ENCODE peak calls at places on chromosomes 12 and 14, in eight cellular contexts. K is AG04449; O is CD8-positive, alpha-beta T cell; V is omental fat pad; P is activated B cell treated with CpG ODN at 0.5 μM for 24 hours; S is GM12865; Z is AG04450; G is astrocyte of the spinal cord. L is an unnamed sample.

GRCh38 chr12:102681309-102681708 is 200.9 kb upstream of the IGF1 start:
- DNase-seq in K (no peak), O (no peak), V (no peak), P (no peak), S (no peak), Z (no peak), G (no peak), L (no peak)

GRCh38 chr12:72307229-72307628 is 35.1 kb downstream of the TRHDE start:
- DNase-seq in K (no peak), O (no peak), V (no peak), P (no peak), S (no peak), Z (no peak), G (no peak), L (no peak)

GRCh38 chr12:30993766-30994165 is 67.2 kb downstream of the TSPAN11 start:
- DNase-seq in K (no peak), O (no peak), V (no peak), P (no peak), S (no peak), Z (no peak), G (no peak), L (no peak)

GRCh38 chr14:100102156-100102785 is 37.0 kb downstream of the EVL start:
- DNase-seq in K (no peak), O (no peak), V (no peak), P (no peak), S (no peak), Z (no peak), G (no peak), L (no peak)

GRCh38 chr14:27528328-27528727 is 930.5 kb upstream of the NOVA1 start:
- DNase-seq in K (no peak), O (no peak), V (no peak), P (no peak), S (no peak), Z (no peak), G (peak; percentile 30), L (no peak)

GRCh38 chr14:70640938-70641547 is 673 bp upstream of the TTC9 start:
- DNase-seq in K (no peak), O (peak; percentile 58), V (no peak), P (peak; percentile 51), S (peak; percentile 88), Z (peak; percentile 18), G (peak; percentile 15), L (no peak)

GRCh38 chr12:101076940-101077351 is 133.1 kb downstream of the SLC5A8 start:
- DNase-seq in K (peak; percentile 17), O (no peak), V (no peak), P (no peak), S (no peak), Z (no peak), G (no peak), L (no peak)

GRCh38 chr14:24207625-24208024 is 2.1 kb downstream of the TSSK4 start:
- DNase-seq in K (no peak), O (no peak), V (no peak), P (no peak), S (no peak), Z (no peak), G (no peak), L (no peak)

GRCh38 chr12:116172224-116172849 is 105.2 kb downstream of the MED13L start:
- DNase-seq in K (no peak), O (no peak), V (no peak), P (no peak), S (peak; percentile 64), Z (no peak), G (no peak), L (no peak)

GRCh38 chr12:18158774-18159557 is 69.0 kb upstream of the RERGL start:
- DNase-seq in K (no peak), O (peak; percentile 6), V (no peak), P (no peak), S (peak; percentile 48), Z (no peak), G (peak; percentile 19), L (no peak)

GRCh38 chr12:95216704-95217376 is 427 bp downstream of the FGD6 start:
- DNase-seq in K (no peak), O (no peak), V (no peak), P (no peak), S (peak; percentile 44), Z (no peak), G (no peak), L (no peak)

GRCh38 chr12:29158364-29158763 is 9.3 kb downstream of the FAR2 start:
- DNase-seq in K (no peak), O (no peak), V (no peak), P (no peak), S (no peak), Z (no peak), G (no peak), L (no peak)

GRCh38 chr12:67804168-67804567 is 155.6 kb downstream of the DYRK2 start:
- DNase-seq in K (no peak), O (no peak), V (no peak), P (no peak), S (peak; percentile 52), Z (no peak), G (no peak), L (no peak)

GRCh38 chr12:1808036-1808797 is 12.1 kb upstream of the LRTM2 start:
- DNase-seq in K (no peak), O (no peak), V (no peak), P (no peak), S (no peak), Z (no peak), G (no peak), L (no peak)

GRCh38 chr14:58280954-58281787 is 17.2 kb upstream of the ARID4A start:
- DNase-seq in K (peak; percentile 80), O (peak; percentile 25), V (no peak), P (no peak), S (peak; percentile 22), Z (peak; percentile 65), G (peak; percentile 89), L (no peak)

GRCh38 chr12:102067574-102068258 is 5.9 kb upstream of the WASHC3 start:
- DNase-seq in K (peak; percentile 14), O (no peak), V (no peak), P (no peak), S (no peak), Z (no peak), G (peak; percentile 51), L (no peak)

GRCh38 chr14:24960816-24961215 is 89.1 kb downstream of the STXBP6 start:
- DNase-seq in K (no peak), O (no peak), V (no peak), P (no peak), S (no peak), Z (no peak), G (peak; percentile 28), L (no peak)

GRCh38 chr14:103548463-103549351 is 13.8 kb downstream of the BAG5 start:
- DNase-seq in K (no peak), O (no peak), V (no peak), P (no peak), S (no peak), Z (no peak), G (no peak), L (no peak)

GRCh38 chr12:3243376-3244084 is 166.4 kb downstream of the TSPAN9 start:
- DNase-seq in K (no peak), O (no peak), V (no peak), P (no peak), S (no peak), Z (no peak), G (no peak), L (no peak)
- TF ChIP-seq CTCF in K (no peak), O (no peak), V (no peak), P (no peak), S (no peak), Z (no peak), G (no peak), L (no peak)

GRCh38 chr14:52166822-52167221 is 98.0 kb upstream of the NID2 start:
- DNase-seq in K (no peak), O (no peak), V (no peak), P (no peak), S (no peak), Z (no peak), G (no peak), L (no peak)
- TF ChIP-seq CTCF in K (no peak), O (no peak), V (no peak), P (no peak), S (no peak), Z (no peak), G (no peak), L (no peak)

GRCh38 chr14:51398898-51399297 is 158.9 kb downstream of the TMX1 start:
- DNase-seq in K (peak; percentile 54), O (no peak), V (no peak), P (no peak), S (no peak), Z (peak; percentile 52), G (peak; percentile 79), L (no peak)

GRCh38 chr14:51396222-51396815 is 156.3 kb downstream of the TMX1 start:
- DNase-seq in K (peak; percentile 95), O (no peak), V (no peak), P (no peak), S (no peak), Z (peak; percentile 91), G (peak; percentile 96), L (no peak)

GRCh38 chr14:51394804-51395203 is 154.8 kb downstream of the TMX1 start:
- DNase-seq in K (no peak), O (no peak), V (no peak), P (no peak), S (no peak), Z (no peak), G (no peak), L (no peak)

GRCh38 chr14:51394391-51394790 is 154.3 kb downstream of the TMX1 start:
- DNase-seq in K (no peak), O (no peak), V (no peak), P (no peak), S (no peak), Z (no peak), G (no peak), L (no peak)

DNA sequence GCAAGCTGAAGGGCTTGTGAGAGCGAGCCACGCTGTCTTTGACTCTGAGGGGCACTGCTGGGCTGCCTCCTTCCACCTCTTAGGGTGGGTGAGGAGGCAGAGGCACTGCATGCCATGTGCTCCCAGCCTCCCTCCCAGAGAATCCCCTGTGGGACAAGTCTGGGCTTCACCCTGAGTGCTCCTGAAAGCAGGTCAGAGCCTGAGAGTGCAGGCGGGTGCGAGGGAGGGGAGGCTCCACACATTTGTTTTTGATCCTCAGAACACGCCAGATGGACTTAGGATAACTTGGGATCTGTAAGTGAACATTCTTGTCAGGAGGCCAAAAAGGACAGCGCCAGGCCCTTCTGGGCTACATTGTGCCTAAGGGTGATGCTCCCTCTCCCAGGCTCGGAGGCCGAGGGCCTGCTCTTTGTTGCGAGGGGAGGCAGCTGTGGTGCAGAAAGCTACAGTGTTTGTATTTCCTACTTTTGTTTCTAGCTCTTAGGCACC is 155.4 kb downstream of the TMX1 start:
- DNase-seq in K (peak; percentile 74), O (no peak), V (no peak), P (no peak), S (no peak), Z (peak; percentile 82), G (peak; percentile 74), L (no peak)
- TF ChIP-seq CTCF in K (peak; percentile 2), O (no peak), V (no peak), P (no peak), S (no peak), Z (no peak), G (no peak), L (peak; percentile 40)

GRCh38 chr14:55869397-55870049 is 248.7 kb upstream of the PELI2 start:
- DNase-seq in K (no peak), O (no peak), V (no peak), P (no peak), S (no peak), Z (no peak), G (no peak), L (no peak)

GRCh38 chr14:55867726-55868125 is 250.5 kb upstream of the PELI2 start:
- DNase-seq in K (no peak), O (no peak), V (no peak), P (no peak), S (no peak), Z (no peak), G (no peak), L (no peak)

GRCh38 chr14:55864890-55865655 is 253.1 kb upstream of the PELI2 start:
- DNase-seq in K (no peak), O (no peak), V (no peak), P (no peak), S (peak; percentile 22), Z (no peak), G (no peak), L (no peak)
- TF ChIP-seq CTCF in K (no peak), O (no peak), V (no peak), P (no peak), S (peak; percentile 51), Z (peak; percentile 5), G (peak; percentile 14), L (no peak)

L was measured in osteocyte.